ENCODE peak calls at places on chromosomes 1 and 21, in six cellular contexts. One of them, this sample, is unnamed.

GRCh38 chr1:74835046-74835445 is 102.1 kb downstream of the TYW3 start:
- DNase-seq in amygdala: no peak
- DNase-seq in AG04450: peak
- DNase-seq in T47D: no peak
- DNase-seq in CD4-positive, CD25-positive, alpha-beta regulatory T cell: no peak
- DNase-seq in PC-3: no peak
- DNase-seq in this sample: no peak

GRCh38 chr1:45843474-45843905 is 40.1 kb downstream of the MAST2 start:
- DNase-seq in T47D: no peak
- DNase-seq in AG04450: no peak
- DNase-seq in amygdala: no peak
- DNase-seq in PC-3: peak
- DNase-seq in CD4-positive, CD25-positive, alpha-beta regulatory T cell: no peak
- DNase-seq in this sample: peak

GRCh38 chr21:43658769-43659135 is 536 bp downstream of the HSF2BP start:
- DNase-seq in AG04450: no peak
- DNase-seq in amygdala: no peak
- DNase-seq in T47D: no peak
- DNase-seq in CD4-positive, CD25-positive, alpha-beta regulatory T cell: no peak
- DNase-seq in PC-3: no peak
- DNase-seq in this sample: no peak

GRCh38 chr1:40379785-40380452 is 6.4 kb downstream of the SMAP2 start:
- DNase-seq in PC-3: peak
- DNase-seq in CD4-positive, CD25-positive, alpha-beta regulatory T cell: no peak
- DNase-seq in AG04450: no peak
- DNase-seq in T47D: no peak
- DNase-seq in amygdala: no peak
- DNase-seq in this sample: peak

GRCh38 chr1:211952299-211952698 is 83.1 kb downstream of the INTS7 start:
- DNase-seq in T47D: no peak
- DNase-seq in amygdala: no peak
- DNase-seq in AG04450: no peak
- DNase-seq in CD4-positive, CD25-positive, alpha-beta regulatory T cell: no peak
- DNase-seq in PC-3: no peak
- DNase-seq in this sample: no peak

GRCh38 chr1:189859385-189859977 is 618.2 kb downstream of the BRINP3 start:
- DNase-seq in CD4-positive, CD25-positive, alpha-beta regulatory T cell: no peak
- DNase-seq in amygdala: no peak
- DNase-seq in PC-3: peak
- DNase-seq in AG04450: no peak
- DNase-seq in T47D: no peak
- DNase-seq in this sample: peak

GRCh38 chr1:22143065-22143514 is at the start of gene WNT4:
- DNase-seq in amygdala: no peak
- DNase-seq in AG04450: no peak
- DNase-seq in CD4-positive, CD25-positive, alpha-beta regulatory T cell: no peak
- DNase-seq in PC-3: peak
- DNase-seq in T47D: peak
- DNase-seq in this sample: no peak

GRCh38 chr1:181386951-181387350 is 96.4 kb upstream of the CACNA1E start:
- DNase-seq in amygdala: no peak
- DNase-seq in T47D: no peak
- DNase-seq in PC-3: no peak
- DNase-seq in CD4-positive, CD25-positive, alpha-beta regulatory T cell: no peak
- DNase-seq in AG04450: no peak
- DNase-seq in this sample: no peak

GRCh38 chr1:94044290-94044790 is 76.6 kb downstream of the ABCA4 start:
- DNase-seq in AG04450: no peak
- DNase-seq in amygdala: no peak
- DNase-seq in PC-3: no peak
- DNase-seq in T47D: no peak
- DNase-seq in CD4-positive, CD25-positive, alpha-beta regulatory T cell: no peak
- DNase-seq in this sample: peak

GRCh38 chr1:208850441-208850840 is 606.3 kb upstream of the PLXNA2 start:
- DNase-seq in PC-3: no peak
- DNase-seq in T47D: no peak
- DNase-seq in CD4-positive, CD25-positive, alpha-beta regulatory T cell: no peak
- DNase-seq in amygdala: no peak
- DNase-seq in AG04450: no peak
- DNase-seq in this sample: no peak

GRCh38 chr1:15919316-15919715 is 56.6 kb downstream of the ZBTB17 start:
- DNase-seq in T47D: no peak
- DNase-seq in AG04450: peak
- DNase-seq in amygdala: no peak
- DNase-seq in CD4-positive, CD25-positive, alpha-beta regulatory T cell: peak
- DNase-seq in PC-3: peak
- DNase-seq in this sample: peak

This sample was measured in cardiac fibroblast.